ENCODE peak calls at places on chromosomes 11 and 22, in eight cellular contexts. L is HCT116, V is B cell, W is iris pigment epithelial cell, M is colonic mucosa, C is OCI-LY7, S is T-helper 1 cell, F is GM19239. P is an unnamed sample.

GRCh38 chr11:112795896-112796686 is 165.1 kb upstream of the NCAM1 start:
- DNase-seq in L (no peak), V (no peak), W (no peak), M (no peak), C (no peak), S (no peak), F (no peak), P (no peak)

GRCh38 chr11:129056916-129057315 is 114.2 kb upstream of the TP53AIP1 start:
- DNase-seq in L (no peak), V (no peak), W (no peak), M (no peak), C (no peak), S (no peak), F (no peak), P (no peak)

GRCh38 chr11:72641900-72642814 is 32.1 kb downstream of the PDE2A start:
- DNase-seq in L (no peak), V (peak; percentile 36), W (no peak), M (peak; percentile 33), C (no peak), S (no peak), F (no peak), P (no peak)

GRCh38 chr22:48663297-48663696 is 1164.4 kb downstream of the BRD1 start:
- DNase-seq in L (peak; percentile 7), V (no peak), W (peak; percentile 8), M (no peak), C (peak; percentile 10), S (no peak), F (no peak), P (no peak)

GRCh38 chr11:876550-876949 is 33.9 kb downstream of the TSPAN4 start:
- DNase-seq in L (no peak), V (no peak), W (no peak), M (no peak), C (no peak), S (no peak), F (no peak), P (no peak)

GRCh38 chr11:64767344-64768299 is 7.8 kb upstream of the PYGM start:
- DNase-seq in L (peak; percentile 45), V (peak; percentile 82), W (peak; percentile 65), M (peak; percentile 76), C (peak; percentile 78), S (peak; percentile 74), F (no peak), P (peak; percentile 83)

GRCh38 chr11:11081273-11081672 is 223.4 kb upstream of the ZBED5 start:
- DNase-seq in L (no peak), V (no peak), W (no peak), M (no peak), C (no peak), S (no peak), F (no peak), P (no peak)

GRCh38 chr11:68632802-68633201 is 51.5 kb upstream of the GAL start:
- DNase-seq in L (peak; percentile 79), V (peak; percentile 37), W (peak; percentile 69), M (peak; percentile 65), C (peak; percentile 79), S (no peak), F (no peak), P (peak; percentile 86)

GRCh38 chr11:88146106-88146505 is 29.1 kb downstream of the RAB38 start:
- DNase-seq in L (no peak), V (no peak), W (no peak), M (no peak), C (no peak), S (no peak), F (no peak), P (no peak)

GRCh38 chr22:31313366-31314147 is 21.3 kb upstream of the PIK3IP1 start:
- DNase-seq in L (peak; percentile 40), V (peak; percentile 69), W (peak; percentile 48), M (peak; percentile 94), C (peak; percentile 63), S (peak; percentile 44), F (peak; percentile 41), P (peak; percentile 74)

GRCh38 chr11:44927174-44927661 is 23.5 kb downstream of the TP53I11 start:
- DNase-seq in L (peak; percentile 42), V (peak; percentile 77), W (peak; percentile 59), M (peak; percentile 77), C (peak; percentile 74), S (peak; percentile 36), F (peak; percentile 62), P (peak; percentile 77)

GRCh38 chr11:44831605-44832394 is 105.0 kb downstream of the TSPAN18 start:
- DNase-seq in L (no peak), V (no peak), W (no peak), M (no peak), C (no peak), S (no peak), F (no peak), P (no peak)

GRCh38 chr11:133825156-133825555 is 20.2 kb downstream of the SPATA19 start:
- DNase-seq in L (no peak), V (no peak), W (no peak), M (no peak), C (no peak), S (no peak), F (no peak), P (no peak)

GRCh38 chr11:33734441-33735165 is 1.6 kb downstream of the CD59 start:
- DNase-seq in L (no peak), V (no peak), W (peak; percentile 67), M (peak; percentile 69), C (no peak), S (no peak), F (no peak), P (peak; percentile 59)

GRCh38 chr11:3037041-3037944 is 19.9 kb downstream of the CARS1 start:
- DNase-seq in L (peak; percentile 31), V (peak; percentile 52), W (peak; percentile 69), M (peak; percentile 85), C (peak; percentile 66), S (peak; percentile 26), F (no peak), P (peak; percentile 81)

GRCh38 chr22:35328472-35328885 is 28.8 kb downstream of the TOM1 start:
- DNase-seq in L (no peak), V (no peak), W (no peak), M (no peak), C (no peak), S (no peak), F (no peak), P (no peak)

GRCh38 chr11:45320366-45320765 is 34.2 kb upstream of the SYT13 start:
- DNase-seq in L (no peak), V (no peak), W (no peak), M (no peak), C (no peak), S (no peak), F (no peak), P (no peak)

GRCh38 chr11:126318642-126319373 is 14.9 kb downstream of the DCPS start:
- DNase-seq in L (no peak), V (no peak), W (peak; percentile 98), M (no peak), C (peak; percentile 22), S (no peak), F (peak; percentile 52), P (peak; percentile 94)

P was measured in choroid plexus epithelial cell.